ENCODE peak calls at places on chromosomes 12 and 14, in six cellular contexts. One of them, this sample, is unnamed.

GRCh38 chr12:52063081-52063985 is 6.4 kb upstream of the ATG101 start:
- DNase-seq in Karpas-422: no peak
- DNase-seq in hepatic stellate cell: no peak
- DNase-seq in EL: no peak
- DNase-seq in non-pigmented ciliary epithelial cell: no peak
- DNase-seq in dermis blood vessel endothelial cell: no peak
- DNase-seq in this sample: peak

GRCh38 chr14:35406811-35407630 is 2.5 kb upstream of the NFKBIA start:
- DNase-seq in non-pigmented ciliary epithelial cell: no peak
- DNase-seq in hepatic stellate cell: peak
- DNase-seq in dermis blood vessel endothelial cell: peak
- DNase-seq in EL: peak
- DNase-seq in Karpas-422: peak
- DNase-seq in this sample: peak

GRCh38 chr14:73342670-73343069 is 105.4 kb downstream of the PAPLN start:
- DNase-seq in Karpas-422: no peak
- DNase-seq in EL: no peak
- DNase-seq in non-pigmented ciliary epithelial cell: no peak
- DNase-seq in dermis blood vessel endothelial cell: no peak
- DNase-seq in hepatic stellate cell: no peak
- DNase-seq in this sample: no peak

GRCh38 chr12:82721726-82722125 is 35.0 kb downstream of the TMTC2 start:
- DNase-seq in dermis blood vessel endothelial cell: no peak
- DNase-seq in hepatic stellate cell: no peak
- DNase-seq in non-pigmented ciliary epithelial cell: no peak
- DNase-seq in EL: no peak
- DNase-seq in Karpas-422: no peak
- DNase-seq in this sample: no peak

GRCh38 chr12:117472983-117473382 is 111.6 kb upstream of the NOS1 start:
- DNase-seq in Karpas-422: peak
- DNase-seq in hepatic stellate cell: no peak
- DNase-seq in EL: no peak
- DNase-seq in non-pigmented ciliary epithelial cell: no peak
- DNase-seq in dermis blood vessel endothelial cell: peak
- DNase-seq in this sample: no peak

GRCh38 chr12:25578739-25579138 is 25.7 kb upstream of the LMNTD1 start:
- DNase-seq in Karpas-422: peak
- DNase-seq in non-pigmented ciliary epithelial cell: no peak
- DNase-seq in EL: no peak
- DNase-seq in dermis blood vessel endothelial cell: no peak
- DNase-seq in hepatic stellate cell: no peak
- DNase-seq in this sample: no peak

GRCh38 chr12:1102088-1102487 is 111.1 kb downstream of the ERC1 start:
- DNase-seq in EL: no peak
- DNase-seq in dermis blood vessel endothelial cell: no peak
- DNase-seq in non-pigmented ciliary epithelial cell: no peak
- DNase-seq in hepatic stellate cell: no peak
- DNase-seq in Karpas-422: no peak
- DNase-seq in this sample: no peak

GRCh38 chr14:54564799-54565235 is 2.1 kb upstream of the SAMD4A start:
- DNase-seq in Karpas-422: no peak
- DNase-seq in non-pigmented ciliary epithelial cell: no peak
- DNase-seq in hepatic stellate cell: peak
- DNase-seq in dermis blood vessel endothelial cell: peak
- DNase-seq in EL: peak
- DNase-seq in this sample: peak

GRCh38 chr14:92254786-92255185 is 68.2 kb upstream of the SLC24A4 start:
- DNase-seq in hepatic stellate cell: peak
- DNase-seq in non-pigmented ciliary epithelial cell: no peak
- DNase-seq in Karpas-422: no peak
- DNase-seq in EL: no peak
- DNase-seq in dermis blood vessel endothelial cell: peak
- DNase-seq in this sample: peak

GRCh38 chr12:113092478-113093408 is 36.2 kb downstream of the DTX1 start:
- DNase-seq in Karpas-422: no peak
- DNase-seq in EL: no peak
- DNase-seq in hepatic stellate cell: no peak
- DNase-seq in dermis blood vessel endothelial cell: peak
- DNase-seq in non-pigmented ciliary epithelial cell: no peak
- DNase-seq in this sample: no peak

GRCh38 chr14:20278414-20278813 is 27.3 kb downstream of the TTC5 start:
- DNase-seq in EL: peak
- DNase-seq in Karpas-422: no peak
- DNase-seq in non-pigmented ciliary epithelial cell: peak
- DNase-seq in dermis blood vessel endothelial cell: peak
- DNase-seq in hepatic stellate cell: no peak
- DNase-seq in this sample: no peak

GRCh38 chr12:22334696-22335290 is at the start of gene ST8SIA1:
- DNase-seq in EL: peak
- DNase-seq in Karpas-422: no peak
- DNase-seq in non-pigmented ciliary epithelial cell: no peak
- DNase-seq in hepatic stellate cell: peak
- DNase-seq in dermis blood vessel endothelial cell: peak
- DNase-seq in this sample: peak

GRCh38 chr12:77995436-77996167 is 164.9 kb downstream of the NAV3 start:
- DNase-seq in EL: peak
- DNase-seq in Karpas-422: no peak
- DNase-seq in non-pigmented ciliary epithelial cell: peak
- DNase-seq in hepatic stellate cell: peak
- DNase-seq in dermis blood vessel endothelial cell: peak
- DNase-seq in this sample: no peak

GRCh38 chr12:51980051-51980808 is 26.5 kb upstream of the TAMALIN start:
- DNase-seq in non-pigmented ciliary epithelial cell: no peak
- DNase-seq in EL: peak
- DNase-seq in dermis blood vessel endothelial cell: peak
- DNase-seq in hepatic stellate cell: peak
- DNase-seq in Karpas-422: peak
- DNase-seq in this sample: peak

GRCh38 chr12:87871061-87871460 is 158.1 kb downstream of the C12orf50 start:
- DNase-seq in hepatic stellate cell: no peak
- DNase-seq in non-pigmented ciliary epithelial cell: no peak
- DNase-seq in dermis blood vessel endothelial cell: no peak
- DNase-seq in EL: no peak
- DNase-seq in Karpas-422: no peak
- DNase-seq in this sample: no peak

This sample was measured in sigmoid colon.